ENCODE peak calls at places on chromosomes 13 and 19, in nine cellular contexts. Q is mesothelial cell of epicardium, F is right lobe of liver, J is heart right ventricle, R is fibroblast of pulmonary artery, N is cardiac muscle cell, V is Caco-2, X is astrocyte of the cerebellum, A is dorsolateral prefrontal cortex. T is an unnamed sample.

GRCh38 chr13:98653471-98653985 is 76.6 kb upstream of the STK24 start:
- DNase-seq in V (peak; percentile 92), F (peak; percentile 76), X (peak; percentile 57), R (peak; percentile 79), N (peak; percentile 78), J (peak; percentile 68), Q (peak; percentile 44), A (peak; percentile 81), T (peak; percentile 70)

GRCh38 chr13:85520445-85520844 is 278.8 kb downstream of the SLITRK6 start:
- DNase-seq in J (no peak), R (peak; percentile 68), A (no peak), V (no peak), X (no peak), N (peak; percentile 46), Q (no peak), F (no peak), T (no peak)

GRCh38 chr13:46655727-46656180 is 102.8 kb downstream of the LRCH1 start:
- DNase-seq in Q (no peak), A (no peak), F (no peak), J (no peak), V (peak; percentile 70), X (no peak), R (peak; percentile 60), N (peak; percentile 68), T (no peak)

GRCh38 chr13:77533875-77534788 is 1.4 kb upstream of the SCEL start:
- DNase-seq in V (no peak), Q (no peak), N (peak; percentile 5), X (no peak), R (no peak), F (no peak), A (no peak), J (no peak), T (no peak)

GRCh38 chr13:113926301-113926761 is 47.5 kb downstream of the C13orf46 start:
- DNase-seq in X (no peak), Q (no peak), V (no peak), J (no peak), A (peak; percentile 23), N (peak; percentile 89), F (no peak), R (peak; percentile 40), T (peak; percentile 14)

GRCh38 chr19:46579286-46579944 is 21.7 kb upstream of the CALM3 start:
- DNase-seq in J (no peak), N (peak; percentile 48), A (peak; percentile 38), X (no peak), Q (no peak), R (no peak), V (no peak), F (no peak), T (no peak)

GRCh38 chr13:32426191-32426980 is 1.5 kb downstream of the N4BP2L1 start:
- DNase-seq in F (no peak), X (no peak), A (no peak), R (no peak), J (no peak), Q (no peak), N (no peak), V (no peak), T (no peak)

GRCh38 chr13:69737129-69737935 is 370.3 kb upstream of the ATXN8OS start:
- DNase-seq in N (no peak), J (no peak), R (no peak), X (no peak), F (no peak), Q (no peak), V (no peak), A (no peak), T (no peak)

GRCh38 chr13:20870829-20871228 is 31.7 kb downstream of the XPO4 start:
- DNase-seq in A (no peak), Q (no peak), J (no peak), F (no peak), N (no peak), V (no peak), R (no peak), X (no peak), T (no peak)

GRCh38 chr19:4816388-4817165 is 14.9 kb downstream of the TICAM1 start:
- DNase-seq in N (no peak), X (no peak), J (no peak), A (no peak), Q (no peak), V (no peak), F (no peak), R (no peak), T (no peak)

GRCh38 chr19:54179921-54180452 is 7.0 kb upstream of the TMC4 start:
- DNase-seq in R (peak; percentile 72), J (no peak), X (peak; percentile 79), V (no peak), F (no peak), Q (no peak), A (no peak), N (peak; percentile 83), T (no peak)

GRCh38 chr19:39432677-39433025 is 3.1 kb downstream of the RPS16 start:
- DNase-seq in V (no peak), Q (no peak), J (no peak), N (no peak), F (no peak), X (no peak), R (no peak), A (no peak), T (no peak)

GRCh38 chr19:48645652-48646191 is at the start of gene CA11:
- DNase-seq in A (no peak), Q (no peak), V (peak; percentile 41), J (no peak), X (no peak), R (no peak), N (peak; percentile 41), F (no peak), T (no peak)

GRCh38 chr13:21032656-21033055 is 28.7 kb downstream of the LATS2 start:
- DNase-seq in F (no peak), R (no peak), J (no peak), A (no peak), N (no peak), X (no peak), V (no peak), Q (no peak), T (no peak)

GRCh38 chr13:77065456-77066147 is 38.6 kb upstream of the FBXL3 start:
- DNase-seq in V (no peak), J (no peak), A (no peak), N (no peak), Q (no peak), F (no peak), X (no peak), R (no peak), T (no peak)

GRCh38 chr19:33290956-33291622 is 11.2 kb downstream of the CEBPA start:
- DNase-seq in N (no peak), F (peak; percentile 47), A (no peak), V (no peak), J (no peak), Q (no peak), R (no peak), X (no peak), T (no peak)

GRCh38 chr19:33294058-33294798 is 8.1 kb downstream of the CEBPA start:
- DNase-seq in J (no peak), V (no peak), A (no peak), R (no peak), X (no peak), Q (no peak), F (peak; percentile 37), N (no peak), T (no peak)

GRCh38 chr19:33292595-33293254 is 9.6 kb downstream of the CEBPA start:
- DNase-seq in A (no peak), R (no peak), J (no peak), V (no peak), Q (no peak), X (no peak), F (peak; percentile 89), N (peak; percentile 18), T (no peak)

GRCh38 chr19:33291623-33292534 is 10.5 kb downstream of the CEBPA start:
- DNase-seq in J (no peak), N (no peak), V (no peak), A (no peak), X (no peak), F (peak; percentile 60), Q (no peak), R (no peak), T (no peak)

GRCh38 chr19:33293255-33294057 is 8.9 kb downstream of the CEBPA start:
- DNase-seq in N (peak; percentile 73), R (peak; percentile 64), X (peak; percentile 51), Q (no peak), J (no peak), V (peak; percentile 93), F (peak; percentile 81), A (no peak), T (no peak)
- TF ChIP-seq CTCF in N (no peak), R (no peak), X (no peak), Q (no peak), J (no peak), V (no peak), F (no peak), A (no peak), T (no peak)

DNA sequence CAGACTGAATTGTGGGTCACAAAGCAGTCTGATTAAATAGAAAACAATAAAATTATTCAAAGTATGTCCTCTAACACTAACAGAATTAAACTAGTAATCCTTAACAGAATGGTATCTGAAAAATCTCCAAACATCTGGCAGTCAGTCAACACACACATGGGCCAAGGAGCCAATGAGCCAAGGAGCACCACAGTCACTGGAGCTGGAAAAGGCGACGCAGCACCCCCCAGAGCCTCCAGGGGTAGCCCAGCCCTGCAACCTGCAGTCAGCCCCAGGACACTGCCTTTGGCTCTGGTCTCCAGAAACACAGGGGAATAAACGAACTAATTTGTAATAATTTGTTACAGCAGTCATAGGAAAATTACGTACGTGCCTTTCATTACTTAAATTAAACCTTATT is 12.3 kb downstream of the TUBGCP3 start:
- DNase-seq in N (no peak), Q (no peak), A (no peak), J (no peak), R (peak; percentile 6), X (no peak), F (no peak), V (peak; percentile 17), T (no peak)
- TF ChIP-seq CTCF in N (no peak), Q (no peak), A (no peak), J (no peak), R (no peak), X (no peak), F (no peak), V (no peak), T (no peak)

DNA sequence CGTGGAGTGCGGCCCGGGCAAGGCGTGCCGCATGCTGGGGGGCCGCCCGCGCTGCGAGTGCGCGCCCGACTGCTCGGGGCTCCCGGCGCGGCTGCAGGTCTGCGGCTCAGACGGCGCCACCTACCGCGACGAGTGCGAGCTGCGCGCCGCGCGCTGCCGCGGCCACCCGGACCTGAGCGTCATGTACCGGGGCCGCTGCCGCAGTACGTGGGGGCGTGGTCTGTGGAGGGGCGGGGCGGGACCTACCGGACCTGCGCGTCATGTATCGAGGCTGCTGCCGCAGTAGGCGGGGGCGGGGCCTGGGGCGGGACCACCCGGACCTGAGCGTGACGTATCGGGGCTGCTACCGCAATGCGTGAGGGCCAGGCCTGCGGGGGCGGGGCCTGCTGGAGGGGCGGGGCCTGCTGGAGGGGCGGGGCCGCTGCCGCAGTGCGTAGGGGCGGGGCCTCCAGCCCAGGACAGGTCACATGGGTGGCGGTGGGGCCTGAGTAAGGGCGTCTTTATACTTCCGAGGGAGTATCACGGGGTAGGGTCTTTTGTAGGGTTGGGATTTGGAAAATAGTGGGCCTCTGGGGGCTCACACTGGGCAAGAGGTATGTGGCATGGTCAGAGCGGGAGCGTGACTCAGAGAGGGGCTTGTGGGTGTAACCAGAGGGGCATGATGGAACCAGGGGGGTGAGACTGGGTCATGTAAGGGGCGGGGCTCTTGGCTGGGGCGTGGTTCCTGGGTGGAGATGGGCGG is 4.3 kb downstream of the FSTL3 start:
- DNase-seq in A (peak; percentile 99), X (peak; percentile 92), V (peak; percentile 98), J (peak; percentile 99), F (peak; percentile 100), N (peak; percentile 99), R (peak; percentile 99), Q (peak; percentile 99), T (peak; percentile 99)
- TF ChIP-seq CTCF in A (peak; percentile 45), X (no peak), V (peak; percentile 45), J (peak; percentile 43), F (peak; percentile 37), N (peak; percentile 28), R (peak; percentile 7), Q (no peak), T (no peak)

GRCh38 chr19:535017-535835 is 3.7 kb downstream of the CDC34 start:
- DNase-seq in Q (no peak), J (no peak), X (no peak), F (peak; percentile 94), R (no peak), A (no peak), V (no peak), N (no peak), T (no peak)
- TF ChIP-seq CTCF in Q (no peak), J (no peak), X (no peak), F (peak; percentile 44), R (no peak), A (no peak), V (no peak), N (no peak), T (no peak)